ENCODE peak calls at places on chromosomes 5 and 9, in nine cellular contexts. C is EL; F is endothelial cell; P is COR-L47; U is tibial artery; G is 8988T; B is stimulated activated CD8-positive, alpha-beta memory T cell treated with anti-CD3 and anti-CD28 coated beads, Interleukin-4, amount 100 ng/mL, for 1 hour; W is progenitor cell of endocrine pancreas; O is activated T-cell treated with anti-CD3 and anti-CD28 coated beads, Interleukin-2, amount 50 U/mL, for 72 hours. T is an unnamed sample.
A peak's percentile ranks its signal among the peaks of the same experiment; 100 is the strongest.

GRCh38 chr9:34578241-34579096 is 11.1 kb downstream of the CNTFR start:
- DNase-seq in C (peak; percentile 69), F (peak; percentile 45), P (peak; percentile 15), U (no peak), G (no peak), B (no peak), W (no peak), O (peak; percentile 20), T (no peak)

GRCh38 chr9:36149197-36149596 is 12.7 kb downstream of the GLIPR2 start:
- DNase-seq in C (peak; percentile 87), F (no peak), P (no peak), U (peak; percentile 52), G (no peak), B (no peak), W (no peak), O (no peak), T (no peak)

GRCh38 chr9:85192750-85193149 is 523.2 kb downstream of the NTRK2 start:
- DNase-seq in C (no peak), F (no peak), P (no peak), U (no peak), G (no peak), B (no peak), W (no peak), O (no peak), T (no peak)

GRCh38 chr5:8500426-8500825 is 631.5 kb downstream of the MTRR start:
- DNase-seq in C (peak; percentile 28), F (no peak), P (no peak), U (no peak), G (no peak), B (no peak), W (no peak), O (no peak), T (no peak)

GRCh38 chr5:110441035-110441434 is 285.4 kb downstream of the TMEM232 start:
- DNase-seq in C (peak; percentile 35), F (peak; percentile 30), P (peak; percentile 17), U (no peak), G (no peak), B (no peak), W (no peak), O (no peak), T (peak; percentile 40)

GRCh38 chr9:113254991-113255390 is 20.4 kb downstream of the CDC26 start:
- DNase-seq in C (no peak), F (no peak), P (no peak), U (no peak), G (no peak), B (no peak), W (no peak), O (no peak), T (no peak)

GRCh38 chr5:72427488-72428437 is 79.4 kb downstream of the ZNF366 start:
- DNase-seq in C (peak; percentile 59), F (no peak), P (no peak), U (no peak), G (no peak), B (no peak), W (no peak), O (no peak), T (no peak)

GRCh38 chr9:130382086-130382485 is 62.7 kb upstream of the ASS1 start:
- DNase-seq in C (no peak), F (no peak), P (no peak), U (no peak), G (no peak), B (no peak), W (no peak), O (no peak), T (no peak)

GRCh38 chr9:70802206-70802605 is 319.2 kb downstream of the TRPM3 start:
- DNase-seq in C (peak; percentile 9), F (no peak), P (no peak), U (no peak), G (no peak), B (no peak), W (no peak), O (no peak), T (no peak)

GRCh38 chr9:4346111-4346510 is 46.2 kb upstream of the GLIS3 start:
- DNase-seq in C (no peak), F (no peak), P (no peak), U (no peak), G (no peak), B (no peak), W (no peak), O (no peak), T (no peak)

GRCh38 chr9:135039266-135039870 is 48.1 kb upstream of the OLFM1 start:
- DNase-seq in C (no peak), F (no peak), P (no peak), U (no peak), G (no peak), B (no peak), W (no peak), O (no peak), T (no peak)

GRCh38 chr5:102532126-102532525 is 33.3 kb upstream of the SLCO6A1 start:
- DNase-seq in C (no peak), F (no peak), P (no peak), U (peak; percentile 40), G (no peak), B (no peak), W (no peak), O (no peak), T (no peak)

GRCh38 chr5:146877178-146877681 is 1.3 kb downstream of the PPP2R2B start:
- DNase-seq in C (no peak), F (no peak), P (no peak), U (no peak), G (no peak), B (no peak), W (no peak), O (no peak), T (no peak)

GRCh38 chr5:142910128-142910527 is 140.0 kb downstream of the ARHGAP26 start:
- DNase-seq in C (no peak), F (no peak), P (no peak), U (no peak), G (no peak), B (no peak), W (no peak), O (no peak), T (no peak)

GRCh38 chr5:23446436-23446835 is 61.0 kb upstream of the PRDM9 start:
- DNase-seq in C (no peak), F (no peak), P (no peak), U (no peak), G (no peak), B (no peak), W (no peak), O (no peak), T (no peak)

GRCh38 chr5:95712347-95712958 is 18.7 kb upstream of the RHOBTB3 start:
- DNase-seq in C (peak; percentile 95), F (no peak), P (peak; percentile 3), U (no peak), G (peak; percentile 49), B (no peak), W (no peak), O (peak; percentile 62), T (no peak)

GRCh38 chr5:135028791-135029467 is 5.1 kb downstream of the PITX1 start:
- DNase-seq in C (no peak), F (no peak), P (no peak), U (no peak), G (no peak), B (no peak), W (no peak), O (no peak), T (no peak)

GRCh38 chr5:36690041-36690941 is 83.9 kb downstream of the SLC1A3 start:
- DNase-seq in C (peak; percentile 88), F (peak; percentile 76), P (peak; percentile 61), U (peak; percentile 72), G (peak; percentile 77), B (peak; percentile 11), W (peak; percentile 67), O (peak; percentile 75), T (peak; percentile 69)

GRCh38 chr5:173458819-173459218 is 130.6 kb upstream of the STC2 start:
- DNase-seq in C (peak; percentile 51), F (no peak), P (no peak), U (no peak), G (no peak), B (no peak), W (no peak), O (no peak), T (no peak)

GRCh38 chr5:69189162-69190086 is at the start of gene CENPH:
- DNase-seq in C (peak; percentile 94), F (peak; percentile 94), P (peak; percentile 87), U (peak; percentile 85), G (peak; percentile 61), B (peak; percentile 75), W (peak; percentile 85), O (peak; percentile 95), T (peak; percentile 66)

GRCh38 chr5:163529698-163530097 is 24.3 kb downstream of the MAT2B start:
- DNase-seq in C (no peak), F (no peak), P (no peak), U (no peak), G (no peak), B (no peak), W (no peak), O (no peak), T (no peak)

GRCh38 chr9:123424131-123424530 is 68.1 kb downstream of the CRB2 start:
- DNase-seq in C (no peak), F (no peak), P (no peak), U (no peak), G (no peak), B (no peak), W (no peak), O (no peak), T (no peak)

GRCh38 chr5:34900660-34901059 is 14.6 kb downstream of the RAD1 start:
- DNase-seq in C (no peak), F (no peak), P (no peak), U (no peak), G (no peak), B (no peak), W (no peak), O (no peak), T (no peak)

GRCh38 chr5:150376799-150377771 is 19.6 kb downstream of the TCOF1 start:
- DNase-seq in C (peak; percentile 71), F (no peak), P (no peak), U (no peak), G (no peak), B (no peak), W (no peak), O (no peak), T (no peak)

GRCh38 chr5:135075621-135076585 is 41.9 kb upstream of the PITX1 start:
- DNase-seq in C (no peak), F (no peak), P (no peak), U (no peak), G (no peak), B (no peak), W (no peak), O (no peak), T (no peak)

GRCh38 chr5:94618029-94618492 is 343 bp downstream of the KIAA0825 start:
- DNase-seq in C (peak; percentile 78), F (peak; percentile 51), P (peak; percentile 20), U (peak; percentile 64), G (no peak), B (no peak), W (no peak), O (peak; percentile 33), T (peak; percentile 11)

T was measured in NT2/D1.